ENCODE peak calls at places on chromosome 10, in four cellular contexts. V is fibroblast of lung, S is SJSA1, P is M059J. F is an unnamed sample.

GRCh38 chr10:34434119-34434594 is 380.9 kb downstream of the PARD3 start:
- DNase-seq in P (peak; percentile 9), V (peak; percentile 73), S (peak; percentile 16), F (no peak)

GRCh38 chr10:101001225-101002035 is 1.8 kb downstream of the LZTS2 start:
- DNase-seq in S (peak; percentile 70), V (peak; percentile 93), P (peak; percentile 85), F (no peak)

GRCh38 chr10:80579849-80580645 is 42.3 kb downstream of the SH2D4B start:
- DNase-seq in S (no peak), V (no peak), P (no peak), F (no peak)

GRCh38 chr10:122033224-122033926 is 44.4 kb downstream of the TACC2 start:
- DNase-seq in P (no peak), V (no peak), S (no peak), F (no peak)

GRCh38 chr10:126673565-126673964 is 3.1 kb upstream of the C10orf90 start:
- DNase-seq in V (no peak), S (no peak), P (no peak), F (no peak)

GRCh38 chr10:28677889-28678686 is 767 bp downstream of the BAMBI start:
- DNase-seq in V (peak; percentile 46), P (peak; percentile 17), S (peak; percentile 56), F (no peak)

GRCh38 chr10:27369832-27370231 is 129.2 kb upstream of the ACBD5 start:
- DNase-seq in S (no peak), V (no peak), P (no peak), F (no peak)

GRCh38 chr10:50326757-50327701 is 75.7 kb upstream of the ASAH2 start:
- DNase-seq in S (peak; percentile 64), P (peak; percentile 86), V (peak; percentile 82), F (peak; percentile 0)

GRCh38 chr10:110865184-110865803 is 6.4 kb upstream of the PDCD4 start:
- DNase-seq in S (peak; percentile 71), V (peak; percentile 70), P (peak; percentile 57), F (no peak)

GRCh38 chr10:48477181-48477580 is 127.7 kb downstream of the ARHGAP22 start:
- DNase-seq in P (no peak), S (no peak), V (no peak), F (no peak)

GRCh38 chr10:70828923-70829322 is 13.2 kb downstream of the SGPL1 start:
- DNase-seq in V (no peak), P (no peak), S (no peak), F (no peak)

GRCh38 chr10:55943403-55943802 is 417.7 kb downstream of the ZWINT start:
- DNase-seq in S (no peak), P (no peak), V (no peak), F (no peak)

GRCh38 chr10:51228714-51229100 is 154.4 kb downstream of the PRKG1 start:
- DNase-seq in V (no peak), S (no peak), P (no peak), F (no peak)

GRCh38 chr10:6918305-6918704 is 338.2 kb upstream of the PRKCQ start:
- DNase-seq in P (no peak), S (no peak), V (no peak), F (no peak)

GRCh38 chr10:14560274-14560673 is 214.4 kb downstream of the FAM107B start:
- DNase-seq in S (peak; percentile 44), V (peak; percentile 65), P (peak; percentile 84), F (no peak)

GRCh38 chr10:88672041-88672440 is 7.8 kb downstream of the LIPF start:
- DNase-seq in V (peak; percentile 44), P (peak; percentile 56), S (peak; percentile 27), F (no peak)

GRCh38 chr10:25851548-25851947 is 82.5 kb upstream of the MYO3A start:
- DNase-seq in P (no peak), S (no peak), V (no peak), F (no peak)

GRCh38 chr10:17076626-17077025 is 53.0 kb downstream of the CUBN start:
- DNase-seq in P (no peak), S (no peak), V (no peak), F (no peak)

GRCh38 chr10:75091173-75091572 is 20.3 kb upstream of the SAMD8 start:
- DNase-seq in V (no peak), P (no peak), S (no peak), F (no peak)

GRCh38 chr10:120613180-120613579 is 156.2 kb downstream of the PLPP4 start:
- DNase-seq in V (peak; percentile 20), S (no peak), P (peak; percentile 42), F (no peak)